ENCODE peak calls at places on chromosomes 12 and 14, in eight cellular contexts. One of them, this sample, is unnamed.

GRCh38 chr14:74945261-74945851 is 10.0 kb downstream of the PGF start:
- DNase-seq in lower lobe of right lung: no peak
- DNase-seq in thoracic aorta: no peak
- DNase-seq in AG10803: no peak
- DNase-seq in Caco-2: peak
- DNase-seq in left ventricle myocardium inferior: no peak
- DNase-seq in AG04450: no peak
- DNase-seq in endothelial cell: peak
- DNase-seq in this sample: peak

GRCh38 chr14:102201776-102202175 is 62.1 kb downstream of the WDR20 start:
- DNase-seq in left ventricle myocardium inferior: no peak
- DNase-seq in Caco-2: no peak
- DNase-seq in endothelial cell: no peak
- DNase-seq in lower lobe of right lung: no peak
- DNase-seq in AG04450: no peak
- DNase-seq in AG10803: no peak
- DNase-seq in thoracic aorta: no peak
- DNase-seq in this sample: no peak

GRCh38 chr12:77130193-77130592 is 64.8 kb upstream of the E2F7 start:
- DNase-seq in endothelial cell: no peak
- DNase-seq in AG04450: no peak
- DNase-seq in AG10803: peak
- DNase-seq in left ventricle myocardium inferior: no peak
- DNase-seq in lower lobe of right lung: no peak
- DNase-seq in Caco-2: no peak
- DNase-seq in thoracic aorta: no peak
- DNase-seq in this sample: no peak

GRCh38 chr12:126483145-126484068 is 1418.2 kb downstream of the AACS start:
- DNase-seq in endothelial cell: no peak
- DNase-seq in AG10803: peak
- DNase-seq in left ventricle myocardium inferior: no peak
- DNase-seq in AG04450: no peak
- DNase-seq in thoracic aorta: no peak
- DNase-seq in lower lobe of right lung: no peak
- DNase-seq in Caco-2: no peak
- DNase-seq in this sample: no peak

GRCh38 chr14:99654235-99655000 is 9.5 kb downstream of the HHIPL1 start:
- DNase-seq in AG10803: peak
- DNase-seq in Caco-2: no peak
- DNase-seq in endothelial cell: no peak
- DNase-seq in left ventricle myocardium inferior: peak
- DNase-seq in thoracic aorta: no peak
- DNase-seq in lower lobe of right lung: peak
- DNase-seq in AG04450: peak
- DNase-seq in this sample: no peak

GRCh38 chr12:92538970-92539749 is 163.6 kb upstream of the PLEKHG7 start:
- DNase-seq in Caco-2: no peak
- DNase-seq in left ventricle myocardium inferior: no peak
- DNase-seq in lower lobe of right lung: no peak
- DNase-seq in AG10803: peak
- DNase-seq in AG04450: peak
- DNase-seq in endothelial cell: no peak
- DNase-seq in thoracic aorta: no peak
- DNase-seq in this sample: no peak

GRCh38 chr14:26867171-26867757 is 269.4 kb upstream of the NOVA1 start:
- DNase-seq in AG10803: no peak
- DNase-seq in thoracic aorta: no peak
- DNase-seq in endothelial cell: no peak
- DNase-seq in lower lobe of right lung: no peak
- DNase-seq in left ventricle myocardium inferior: no peak
- DNase-seq in AG04450: no peak
- DNase-seq in Caco-2: peak
- DNase-seq in this sample: no peak

GRCh38 chr12:108833355-108833733 is 24.0 kb downstream of the SSH1 start:
- DNase-seq in Caco-2: peak
- DNase-seq in lower lobe of right lung: peak
- DNase-seq in thoracic aorta: no peak
- DNase-seq in AG10803: peak
- DNase-seq in AG04450: no peak
- DNase-seq in endothelial cell: no peak
- DNase-seq in left ventricle myocardium inferior: peak
- DNase-seq in this sample: no peak

GRCh38 chr14:70987042-70987441 is 79.8 kb downstream of the PCNX1 start:
- DNase-seq in AG04450: no peak
- DNase-seq in thoracic aorta: no peak
- DNase-seq in left ventricle myocardium inferior: no peak
- DNase-seq in endothelial cell: no peak
- DNase-seq in AG10803: no peak
- DNase-seq in lower lobe of right lung: no peak
- DNase-seq in Caco-2: no peak
- DNase-seq in this sample: no peak

GRCh38 chr12:122874081-122874480 is 21.8 kb downstream of the VPS37B start:
- DNase-seq in Caco-2: no peak
- DNase-seq in left ventricle myocardium inferior: no peak
- DNase-seq in AG04450: no peak
- DNase-seq in thoracic aorta: no peak
- DNase-seq in endothelial cell: no peak
- DNase-seq in lower lobe of right lung: no peak
- DNase-seq in AG10803: no peak
- DNase-seq in this sample: no peak

GRCh38 chr12:110338754-110339153 is 57.7 kb downstream of the ATP2A2 start:
- DNase-seq in Caco-2: no peak
- DNase-seq in lower lobe of right lung: no peak
- DNase-seq in AG04450: no peak
- DNase-seq in thoracic aorta: no peak
- DNase-seq in endothelial cell: no peak
- DNase-seq in AG10803: no peak
- DNase-seq in left ventricle myocardium inferior: no peak
- DNase-seq in this sample: no peak
- TF ChIP-seq CTCF in Caco-2: peak
- TF ChIP-seq CTCF in lower lobe of right lung: no peak
- TF ChIP-seq CTCF in AG04450: no peak
- TF ChIP-seq CTCF in thoracic aorta: no peak
- TF ChIP-seq CTCF in endothelial cell: no peak
- TF ChIP-seq CTCF in AG10803: peak
- TF ChIP-seq CTCF in left ventricle myocardium inferior: no peak
- TF ChIP-seq CTCF in this sample: peak

GRCh38 chr14:92785601-92786426 is 8.3 kb upstream of the GOLGA5 start:
- DNase-seq in Caco-2: no peak
- DNase-seq in thoracic aorta: no peak
- DNase-seq in AG04450: peak
- DNase-seq in AG10803: peak
- DNase-seq in endothelial cell: no peak
- DNase-seq in left ventricle myocardium inferior: peak
- DNase-seq in lower lobe of right lung: no peak
- DNase-seq in this sample: no peak
- TF ChIP-seq CTCF in Caco-2: no peak
- TF ChIP-seq CTCF in thoracic aorta: peak
- TF ChIP-seq CTCF in AG04450: peak
- TF ChIP-seq CTCF in AG10803: peak
- TF ChIP-seq CTCF in endothelial cell: no peak
- TF ChIP-seq CTCF in left ventricle myocardium inferior: no peak
- TF ChIP-seq CTCF in lower lobe of right lung: no peak
- TF ChIP-seq CTCF in this sample: no peak

DNA sequence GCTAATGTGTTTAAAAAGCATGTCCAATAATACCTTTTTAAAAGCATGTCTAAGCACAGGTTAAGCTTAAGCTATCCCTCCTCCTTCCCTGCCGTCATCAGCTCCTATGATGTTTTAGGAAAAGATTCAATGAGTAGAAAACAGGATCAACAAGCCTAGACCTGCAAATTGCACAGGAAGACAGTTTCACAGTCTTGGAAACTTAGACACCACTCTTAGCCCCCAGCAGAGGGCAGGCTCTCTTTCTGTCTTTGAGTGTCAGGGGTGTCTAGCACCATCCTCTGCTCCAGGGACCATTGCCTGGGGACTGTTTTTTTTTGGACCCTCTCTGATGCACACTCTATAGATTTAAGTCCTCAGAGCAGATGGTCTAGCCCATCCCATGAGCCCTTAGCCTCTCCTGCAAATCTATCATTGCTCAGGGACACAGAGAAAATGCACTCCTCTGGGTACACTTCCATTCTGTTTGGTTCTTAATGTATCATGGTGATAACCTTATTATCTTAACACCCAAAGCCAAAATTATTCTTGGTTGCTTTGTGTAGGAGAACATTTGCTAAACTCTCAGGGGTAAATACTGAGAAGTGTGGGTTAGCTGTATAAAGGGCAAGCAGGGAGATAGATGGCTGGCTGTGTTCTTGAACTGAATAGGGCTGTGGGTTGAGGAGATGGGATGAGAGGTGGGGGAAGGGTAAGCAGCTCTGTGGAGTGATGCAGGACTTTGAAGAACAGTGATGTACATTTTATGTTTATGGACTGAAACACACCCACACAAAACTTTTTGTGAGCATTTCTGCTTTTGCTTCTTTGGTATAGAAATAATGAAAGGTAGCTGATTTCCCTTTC is 259.9 kb upstream of the DDHD1 start:
- DNase-seq in AG04450: no peak
- DNase-seq in Caco-2: peak
- DNase-seq in left ventricle myocardium inferior: no peak
- DNase-seq in AG10803: no peak
- DNase-seq in endothelial cell: no peak
- DNase-seq in thoracic aorta: no peak
- DNase-seq in lower lobe of right lung: no peak
- DNase-seq in this sample: no peak
- TF ChIP-seq CTCF in AG04450: peak
- TF ChIP-seq CTCF in Caco-2: peak
- TF ChIP-seq CTCF in left ventricle myocardium inferior: peak
- TF ChIP-seq CTCF in AG10803: peak
- TF ChIP-seq CTCF in endothelial cell: peak
- TF ChIP-seq CTCF in thoracic aorta: no peak
- TF ChIP-seq CTCF in lower lobe of right lung: no peak
- TF ChIP-seq CTCF in this sample: peak

GRCh38 chr12:65699251-65699650 is 125.0 kb upstream of the HMGA2 start:
- DNase-seq in endothelial cell: no peak
- DNase-seq in lower lobe of right lung: no peak
- DNase-seq in AG04450: no peak
- DNase-seq in thoracic aorta: no peak
- DNase-seq in left ventricle myocardium inferior: no peak
- DNase-seq in Caco-2: no peak
- DNase-seq in AG10803: peak
- DNase-seq in this sample: no peak
- TF ChIP-seq CTCF in endothelial cell: no peak
- TF ChIP-seq CTCF in lower lobe of right lung: no peak
- TF ChIP-seq CTCF in AG04450: peak
- TF ChIP-seq CTCF in thoracic aorta: peak
- TF ChIP-seq CTCF in left ventricle myocardium inferior: peak
- TF ChIP-seq CTCF in Caco-2: no peak
- TF ChIP-seq CTCF in AG10803: peak
- TF ChIP-seq CTCF in this sample: no peak

DNA sequence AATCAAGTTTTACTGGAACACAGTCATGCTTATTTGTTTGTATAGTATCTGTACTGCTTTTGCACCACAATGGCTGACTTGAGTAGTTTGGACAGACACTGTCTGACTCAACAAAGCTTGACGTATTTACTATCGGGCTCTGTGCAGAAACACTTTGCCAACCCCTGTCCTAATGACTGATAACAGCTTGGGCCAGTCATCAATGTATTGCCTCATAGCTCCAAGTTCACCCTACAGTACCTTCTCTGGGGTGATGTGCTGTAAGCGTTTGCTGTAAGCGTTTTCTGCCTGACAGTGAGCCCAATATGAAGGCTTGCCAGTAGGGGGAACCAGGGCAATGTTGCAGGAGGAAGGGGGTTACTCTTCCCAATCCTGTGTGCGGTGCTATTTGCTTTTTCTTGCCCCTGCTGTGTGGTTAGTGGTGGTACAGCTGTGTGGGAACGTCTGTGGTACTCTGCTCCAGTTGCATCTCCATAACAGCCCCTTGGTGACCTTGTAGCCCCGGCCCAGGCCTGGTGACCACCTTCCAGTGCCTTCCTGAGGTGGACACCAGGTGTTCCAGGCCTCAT is 5.4 kb upstream of the CCDC177 start:
- DNase-seq in endothelial cell: peak
- DNase-seq in AG04450: peak
- DNase-seq in Caco-2: peak
- DNase-seq in AG10803: peak
- DNase-seq in left ventricle myocardium inferior: no peak
- DNase-seq in lower lobe of right lung: no peak
- DNase-seq in thoracic aorta: no peak
- DNase-seq in this sample: peak
- TF ChIP-seq CTCF in endothelial cell: peak
- TF ChIP-seq CTCF in AG04450: peak
- TF ChIP-seq CTCF in Caco-2: peak
- TF ChIP-seq CTCF in AG10803: peak
- TF ChIP-seq CTCF in left ventricle myocardium inferior: peak
- TF ChIP-seq CTCF in lower lobe of right lung: peak
- TF ChIP-seq CTCF in thoracic aorta: peak
- TF ChIP-seq CTCF in this sample: peak

GRCh38 chr14:22865424-22866215 is 5.9 kb upstream of the LRP10 start:
- DNase-seq in lower lobe of right lung: peak
- DNase-seq in endothelial cell: peak
- DNase-seq in AG04450: no peak
- DNase-seq in AG10803: no peak
- DNase-seq in Caco-2: peak
- DNase-seq in left ventricle myocardium inferior: no peak
- DNase-seq in thoracic aorta: no peak
- DNase-seq in this sample: no peak
- TF ChIP-seq CTCF in lower lobe of right lung: no peak
- TF ChIP-seq CTCF in endothelial cell: no peak
- TF ChIP-seq CTCF in AG04450: no peak
- TF ChIP-seq CTCF in AG10803: peak
- TF ChIP-seq CTCF in Caco-2: no peak
- TF ChIP-seq CTCF in left ventricle myocardium inferior: no peak
- TF ChIP-seq CTCF in thoracic aorta: no peak
- TF ChIP-seq CTCF in this sample: peak

This sample was measured in progenitor cell of endocrine pancreas.